ENCODE peak calls at places on chromosomes 7 and 10, in six cellular contexts. B is kidney epithelial cell; P is C1 segment of cervical spinal cord; F is HCT116; J is effector CD4-positive, alpha-beta T cell; D is activated CD4-positive, CD25-positive, alpha-beta regulatory T cell treated with anti-CD3 and anti-CD28 coated beads, Interleukin-2, amount 50 U/mL, for 72 hours. Z is an unnamed sample.

GRCh38 chr10:69512901-69513300 is 60.3 kb downstream of the NEUROG3 start:
- DNase-seq in D (no peak), B (no peak), P (no peak), F (no peak), J (no peak), Z (no peak)

GRCh38 chr7:39919646-39920045 is 30.4 kb upstream of the CDK13 start:
- DNase-seq in D (no peak), F (no peak), B (no peak), J (no peak), P (no peak), Z (no peak)

GRCh38 chr10:60652628-60653027 is 125.7 kb upstream of the CDK1 start:
- DNase-seq in B (no peak), D (no peak), F (no peak), P (no peak), J (no peak), Z (no peak)

GRCh38 chr7:22174574-22174953 is 182.4 kb downstream of the RAPGEF5 start:
- DNase-seq in J (no peak), P (no peak), D (no peak), B (no peak), F (no peak), Z (no peak)

GRCh38 chr7:23055582-23056178 is 41.8 kb upstream of the HYCC1 start:
- DNase-seq in F (peak), J (peak), D (no peak), B (no peak), P (no peak), Z (peak)

GRCh38 chr10:19488592-19489280 is 327.5 kb upstream of the PLXDC2 start:
- DNase-seq in J (no peak), D (no peak), B (no peak), F (no peak), P (peak), Z (no peak)

GRCh38 chr10:114905450-114905849 is 32.5 kb upstream of the TRUB1 start:
- DNase-seq in D (no peak), P (no peak), J (no peak), B (peak), F (peak), Z (no peak)

GRCh38 chr10:72918352-72918751 is 24.8 kb downstream of the OIT3 start:
- DNase-seq in P (no peak), F (no peak), B (no peak), D (no peak), J (no peak), Z (no peak)

GRCh38 chr10:24552346-24553016 is 171.2 kb downstream of the ARHGAP21 start:
- DNase-seq in J (no peak), B (no peak), F (peak), P (no peak), D (no peak), Z (no peak)

GRCh38 chr10:78934499-78934898 is 134.3 kb upstream of the ZMIZ1 start:
- DNase-seq in D (no peak), F (no peak), B (no peak), J (no peak), P (no peak), Z (no peak)

GRCh38 chr10:97843296-97843671 is 6.4 kb upstream of the GOLGA7B start:
- DNase-seq in D (no peak), B (no peak), J (no peak), P (no peak), F (no peak), Z (no peak)

GRCh38 chr10:44801383-44802327 is 109.5 kb upstream of the TMEM72 start:
- DNase-seq in J (no peak), D (no peak), P (no peak), B (peak), F (peak), Z (peak)

GRCh38 chr7:5500056-5500776 is 76.6 kb upstream of the TNRC18 start:
- DNase-seq in J (no peak), P (no peak), F (no peak), B (no peak), D (no peak), Z (no peak)

GRCh38 chr10:112711366-112711765 is 238.7 kb upstream of the TCF7L2 start:
- DNase-seq in F (no peak), J (no peak), B (no peak), P (no peak), D (no peak), Z (no peak)

GRCh38 chr7:86920154-86920553 is 139.3 kb downstream of the ELAPOR2 start:
- DNase-seq in D (no peak), F (no peak), P (no peak), J (no peak), B (no peak), Z (no peak)

GRCh38 chr10:64896582-64896981 is 1375.4 kb downstream of the REEP3 start:
- DNase-seq in P (no peak), J (no peak), D (no peak), B (no peak), F (no peak), Z (no peak)

GRCh38 chr10:71127019-71127534 is 85.3 kb upstream of the UNC5B start:
- DNase-seq in D (no peak), F (no peak), J (no peak), P (no peak), B (no peak), Z (no peak)

GRCh38 chr10:120575411-120575810 is 118.4 kb downstream of the PLPP4 start:
- DNase-seq in D (no peak), B (no peak), F (no peak), J (no peak), P (no peak), Z (no peak)

GRCh38 chr10:71232089-71232998 is 20.0 kb downstream of the UNC5B start:
- DNase-seq in B (no peak), P (peak), J (no peak), D (no peak), F (no peak), Z (no peak)

GRCh38 chr7:48090095-48090805 is 1.2 kb downstream of the UPP1 start:
- DNase-seq in F (no peak), D (no peak), J (no peak), B (no peak), P (no peak), Z (no peak)

GRCh38 chr7:24877790-24878311 is 102.1 kb downstream of the OSBPL3 start:
- DNase-seq in B (no peak), P (no peak), F (no peak), J (no peak), D (no peak), Z (no peak)

GRCh38 chr7:44284216-44284615 is 41.2 kb downstream of the CAMK2B start:
- DNase-seq in J (no peak), B (no peak), D (peak), F (no peak), P (no peak), Z (no peak)

GRCh38 chr7:68186072-68186471 is 1189.4 kb downstream of the TYW1 start:
- DNase-seq in J (no peak), B (no peak), P (no peak), F (no peak), D (no peak), Z (no peak)

GRCh38 chr10:119441151-119441821 is 101.2 kb downstream of the RGS10 start:
- DNase-seq in B (no peak), F (no peak), J (no peak), P (no peak), D (no peak), Z (peak)

GRCh38 chr10:89091501-89091900 is 100.9 kb downstream of the FAS start:
- DNase-seq in B (no peak), D (no peak), F (no peak), J (no peak), P (no peak), Z (no peak)

GRCh38 chr10:73501651-73502050 is 5.8 kb upstream of the PPP3CB start:
- DNase-seq in F (no peak), D (no peak), P (no peak), J (no peak), B (no peak), Z (no peak)

GRCh38 chr10:122707535-122707934 is 7.9 kb upstream of the C10orf120 start:
- DNase-seq in J (no peak), P (no peak), D (no peak), B (no peak), F (no peak), Z (no peak)

GRCh38 chr10:72690071-72690755 is 1.7 kb upstream of the MCU start:
- DNase-seq in D (no peak), B (no peak), J (no peak), P (no peak), F (no peak), Z (no peak)

GRCh38 chr7:81013036-81013435 is 94.2 kb upstream of the SEMA3C start:
- DNase-seq in F (peak), D (no peak), B (peak), J (no peak), P (no peak), Z (no peak)

GRCh38 chr10:11578802-11579255 is 32.6 kb downstream of the USP6NL start:
- DNase-seq in P (no peak), F (no peak), J (no peak), B (no peak), D (no peak), Z (no peak)

GRCh38 chr7:36970551-36971514 is 246.5 kb upstream of the AOAH start:
- DNase-seq in P (no peak), D (no peak), J (no peak), B (no peak), F (no peak), Z (no peak)

GRCh38 chr7:28419717-28420116 is 7.4 kb downstream of the CREB5 start:
- DNase-seq in J (no peak), F (no peak), P (no peak), B (no peak), D (no peak), Z (no peak)

GRCh38 chr7:34160261-34160752 is 255.0 kb downstream of the BMPER start:
- DNase-seq in J (no peak), B (no peak), D (no peak), P (no peak), F (no peak), Z (no peak)

GRCh38 chr10:55630491-55631056 is 730.5 kb downstream of the ZWINT start:
- DNase-seq in F (no peak), D (no peak), B (no peak), P (no peak), J (no peak), Z (no peak)

GRCh38 chr7:7425321-7425720 is 110.4 kb downstream of the COL28A1 start:
- DNase-seq in B (no peak), D (no peak), P (no peak), F (no peak), J (no peak), Z (no peak)

GRCh38 chr10:101029520-101030309 is 1.2 kb downstream of the PDZD7 start:
- DNase-seq in D (no peak), B (no peak), P (no peak), F (no peak), J (no peak), Z (no peak)

GRCh38 chr10:79384773-79385391 is 37.6 kb downstream of the PPIF start:
- DNase-seq in D (no peak), B (no peak), J (no peak), P (no peak), F (no peak), Z (no peak)

GRCh38 chr7:67462781-67463191 is 466.2 kb downstream of the TYW1 start:
- DNase-seq in P (peak), D (no peak), J (no peak), F (no peak), B (no peak), Z (no peak)

GRCh38 chr7:28346972-28347371 is 65.3 kb upstream of the CREB5 start:
- DNase-seq in B (no peak), P (no peak), J (no peak), F (no peak), D (no peak), Z (no peak)

GRCh38 chr7:150668472-150668911 is 17.0 kb upstream of the GIMAP2 start:
- DNase-seq in B (no peak), J (peak), P (no peak), D (peak), F (no peak), Z (no peak)